ENCODE peak calls at places on chromosomes 12 and 14, in six cellular contexts. B is A549, R is heart left ventricle, W is body of pancreas, F is HCT116, E is HepG2. V is an unnamed sample.
A peak's percentile ranks its signal among the peaks of the same experiment; 100 is the strongest.

GRCh38 chr12:40137252-40137651 is 31.4 kb upstream of the SLC2A13 start:
- ATAC-seq in B (no peak), R (no peak), W (no peak), F (no peak), E (no peak), V (no peak)

GRCh38 chr14:102986810-102987579 is 64.5 kb downstream of the AMN start:
- ATAC-seq in E (no peak), B (no peak), F (no peak), R (no peak), W (no peak), V (no peak)

GRCh38 chr14:64200170-64200569 is 94.0 kb downstream of the ESR2 start:
- ATAC-seq in F (no peak), E (peak; percentile 41), B (no peak), W (peak; percentile 56), R (peak; percentile 57), V (no peak)

GRCh38 chr14:63323148-63323547 is 4.4 kb upstream of the GPHB5 start:
- ATAC-seq in B (no peak), R (no peak), E (no peak), W (no peak), F (no peak), V (no peak)

GRCh38 chr12:125192690-125193221 is 127.5 kb downstream of the AACS start:
- ATAC-seq in R (no peak), B (no peak), W (no peak), F (no peak), E (no peak), V (no peak)

GRCh38 chr12:21296751-21297406 is 37.8 kb downstream of the SLCO1A2 start:
- ATAC-seq in E (peak; percentile 72), W (peak; percentile 64), B (no peak), R (no peak), F (peak; percentile 70), V (no peak)

GRCh38 chr12:94459773-94460593 is at the start of gene CEP83:
- ATAC-seq in R (peak; percentile 100), F (peak; percentile 99), E (peak; percentile 99), B (peak; percentile 99), W (peak; percentile 99), V (peak; percentile 99)

GRCh38 chr14:31930070-31930469 is 147.0 kb upstream of the ARHGAP5 start:
- ATAC-seq in R (no peak), E (no peak), B (no peak), W (no peak), F (no peak), V (no peak)

GRCh38 chr14:56094063-56094462 is 24.1 kb upstream of the PELI2 start:
- ATAC-seq in R (no peak), F (no peak), E (no peak), B (no peak), W (no peak), V (no peak)

GRCh38 chr14:105388110-105388951 is 10.0 kb upstream of the TEX22 start:
- ATAC-seq in F (no peak), E (no peak), R (no peak), W (no peak), B (no peak), V (no peak)

GRCh38 chr14:74524076-74524812 is 30.7 kb downstream of the ISCA2 start:
- ATAC-seq in E (no peak), B (no peak), R (no peak), F (no peak), W (peak; percentile 21), V (no peak)

GRCh38 chr12:18805516-18806248 is 67.8 kb downstream of the CAPZA3 start:
- ATAC-seq in E (no peak), B (no peak), R (peak; percentile 49), W (no peak), F (no peak), V (no peak)

GRCh38 chr14:23407516-23408306 is at the start of gene MYH6:
- ATAC-seq in F (no peak), E (no peak), R (no peak), W (no peak), B (no peak), V (no peak)

GRCh38 chr12:126768517-126768916 is 1498.5 kb upstream of the TMEM132C start:
- ATAC-seq in W (no peak), R (no peak), B (no peak), F (no peak), E (no peak), V (no peak)

DNA sequence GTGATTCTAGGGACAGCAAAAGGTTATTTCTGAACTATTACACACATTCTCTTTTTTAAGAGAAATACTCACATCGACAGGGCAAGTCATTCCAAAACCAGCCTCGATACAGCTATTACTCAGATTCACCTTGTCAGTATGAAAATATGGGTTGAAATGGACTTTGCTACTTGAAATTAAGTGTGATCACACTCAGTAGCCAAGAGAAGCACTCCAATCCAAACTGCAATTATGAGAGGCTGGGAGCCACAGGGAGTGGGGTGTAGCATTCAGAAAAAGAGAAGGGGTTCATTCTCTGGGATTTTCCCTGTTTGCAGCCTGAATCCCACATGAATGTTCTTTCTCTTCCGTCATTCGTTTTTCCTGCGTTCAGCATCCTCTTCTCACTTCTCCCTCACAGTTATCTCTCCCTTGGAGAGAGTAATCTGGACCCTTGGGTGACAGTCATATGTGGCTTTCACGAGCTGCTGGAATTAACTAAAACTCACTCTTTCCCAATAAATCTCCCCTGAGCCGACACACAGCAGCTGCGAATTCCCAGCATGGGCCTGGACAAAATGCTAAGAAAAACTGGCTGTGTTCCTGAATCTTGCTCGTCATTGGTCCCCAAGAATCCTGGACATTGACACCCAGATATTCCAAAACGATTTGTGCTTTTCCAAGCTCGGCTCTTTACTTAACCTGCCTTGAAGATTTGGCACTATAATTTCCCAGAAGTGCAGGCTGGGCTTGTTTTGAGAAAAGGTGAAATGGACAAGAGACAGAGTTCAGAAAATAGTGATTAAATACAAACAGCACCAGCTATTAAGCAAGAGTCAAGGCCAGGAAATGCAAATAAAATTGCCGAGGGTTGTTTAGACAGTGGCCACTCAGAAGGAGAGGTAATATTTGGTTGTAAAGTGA is 199.5 kb upstream of the PLEKHG7 start:
- ATAC-seq in F (no peak), W (peak; percentile 70), R (peak; percentile 33), B (no peak), E (peak; percentile 81), V (peak; percentile 40)
- TF ChIP-seq POLR2A in F (no peak), W (peak; percentile 16), R (no peak), B (no peak), E (no peak), V (no peak)

GRCh38 chr14:25050494-25051170 is 685 bp upstream of the STXBP6 start:
- ATAC-seq in E (peak; percentile 59), B (no peak), R (no peak), W (no peak), F (no peak), V (no peak)
- H3K4me3 ChIP-seq in E (peak overlapping the region; percentile 82), B (peak overlapping the region; percentile 68), R (peak overlapping the region; percentile 76), W (peak overlapping the region; percentile 51), F (no peak overlapping the region), V (peak overlapping the region; percentile 80)

GRCh38 chr14:34496679-34497513 is 34.9 kb upstream of the SPTSSA start:
- ATAC-seq in W (peak; percentile 72), R (peak; percentile 93), F (peak; percentile 88), E (peak; percentile 71), B (peak; percentile 98), V (peak; percentile 96)

GRCh38 chr14:34501004-34501580 is 38.4 kb downstream of the EAPP start:
- ATAC-seq in F (no peak), W (no peak), B (no peak), E (no peak), R (no peak), V (no peak)

GRCh38 chr14:34501997-34502396 is 37.5 kb downstream of the EAPP start:
- ATAC-seq in W (no peak), B (no peak), E (no peak), R (no peak), F (no peak), V (no peak)

GRCh38 chr14:34498684-34499412 is 36.8 kb upstream of the SPTSSA start:
- ATAC-seq in F (peak; percentile 54), B (peak; percentile 63), W (peak; percentile 65), E (peak; percentile 58), R (no peak), V (no peak)

GRCh38 chr14:34496007-34496678 is 34.1 kb upstream of the SPTSSA start:
- ATAC-seq in F (no peak), R (peak; percentile 81), E (no peak), W (no peak), B (no peak), V (peak; percentile 40)
- TF ChIP-seq POLR2A in F (no peak), R (no peak), E (no peak), W (no peak), B (no peak), V (no peak)

DNA sequence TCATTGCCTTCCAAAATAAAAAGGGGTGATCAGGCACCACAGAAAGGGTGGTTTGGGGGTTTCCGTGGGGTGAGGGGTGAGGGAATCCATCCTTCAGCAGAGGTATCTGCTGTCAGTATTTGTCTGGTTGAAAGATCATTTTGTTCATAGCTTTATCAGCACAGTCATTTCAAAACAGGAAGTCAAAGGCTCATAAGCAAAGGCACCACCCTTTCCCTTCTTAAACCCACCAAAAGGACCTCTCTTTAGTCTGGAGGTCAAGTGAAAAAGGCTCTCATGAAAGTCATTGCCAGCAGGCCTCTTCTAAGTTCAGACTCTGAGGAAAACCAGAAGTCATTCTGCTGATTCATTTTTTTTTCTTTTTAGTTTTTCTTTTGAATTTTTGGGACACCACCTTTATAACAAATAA is 6.2 kb downstream of the CHST11 start:
- ATAC-seq in E (no peak), B (no peak), F (no peak), R (peak; percentile 35), W (no peak), V (no peak)
- H3K4me3 ChIP-seq in E (no peak overlapping the region), B (no peak overlapping the region), F (no peak overlapping the region), R (no peak overlapping the region), W (no peak overlapping the region), V (no peak overlapping the region)

DNA sequence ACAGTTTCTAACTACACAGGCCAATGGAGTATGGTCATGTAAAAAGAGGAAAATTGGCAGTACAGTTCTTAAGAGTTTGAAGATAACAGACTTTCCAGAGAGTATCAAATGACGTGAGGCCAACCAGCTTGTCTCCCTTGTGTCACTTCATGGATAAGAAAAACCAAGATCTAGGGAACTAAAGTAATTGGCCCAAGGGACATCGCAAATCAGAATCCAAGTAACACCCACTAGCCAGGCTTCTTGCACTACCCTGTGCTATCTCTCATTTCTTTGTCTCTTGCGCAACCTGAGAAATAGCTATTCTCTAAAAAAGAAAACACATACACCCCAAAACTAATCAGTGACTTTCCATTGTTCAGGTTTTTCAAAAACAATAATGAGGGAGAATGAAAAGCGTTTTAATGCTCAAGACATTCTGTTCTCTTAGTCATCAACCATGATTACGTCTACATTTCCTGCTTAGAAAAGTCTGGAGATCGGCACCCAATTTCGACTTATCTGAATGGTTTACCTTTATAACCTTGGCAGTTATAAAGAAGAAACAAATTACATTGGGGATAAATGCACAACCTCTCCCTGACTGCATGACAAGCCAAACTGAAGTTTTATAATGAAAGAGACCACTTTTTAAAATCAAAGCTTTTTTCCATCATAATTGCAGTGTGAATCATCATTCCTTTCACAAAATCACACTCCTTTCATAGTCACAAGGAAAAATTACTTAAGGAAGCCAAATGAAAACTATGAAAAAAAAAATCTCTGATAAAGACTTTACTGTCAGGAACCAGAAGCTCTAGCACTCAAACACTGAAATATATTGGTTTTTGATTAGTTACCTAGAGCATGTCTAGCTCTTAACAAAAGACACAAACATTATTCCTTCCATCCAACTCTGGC is 42.1 kb downstream of the TMTC1 start:
- ATAC-seq in E (no peak), W (no peak), B (no peak), F (no peak), R (peak; percentile 84), V (peak; percentile 68)
- TF ChIP-seq POLR2A in E (no peak), W (no peak), B (no peak), F (no peak), R (no peak), V (no peak)